ENCODE peak calls at places on chromosomes 16 and 17, in six cellular contexts. P is IMR-90, H is H1, K is H9, G is mesenchymal stem cell, C is trophoblast cell. F is an unnamed sample. For H3K4me1, the result is how much of the 10 kb centered on the place peaks cover.

GRCh38 chr17:41464682-41465081 is 2.5 kb downstream of the KRT32 start:
- DNase-seq in H (no peak), K (no peak), C (peak), P (peak), G (peak), F (no peak)

GRCh38 chr16:51971184-51971583 is 575.8 kb downstream of the TOX3 start:
- DNase-seq in K (peak), G (peak), C (no peak), H (no peak), P (peak), F (peak)

GRCh38 chr16:27759947-27760844 is 210.3 kb downstream of the KATNIP start:
- DNase-seq in C (no peak), K (no peak), H (no peak), G (no peak), P (no peak), F (no peak)

GRCh38 chr17:49676276-49676868 is 1.5 kb downstream of the SPOP start:
- DNase-seq in G (peak), C (no peak), K (no peak), P (peak), H (peak), F (peak)

GRCh38 chr16:79369796-79370195 is 230.7 kb downstream of the MAF start:
- DNase-seq in G (no peak), C (no peak), H (no peak), K (no peak), P (no peak), F (no peak)

GRCh38 chr17:78687125-78687524 is 94.9 kb downstream of the CYTH1 start:
- DNase-seq in G (no peak), K (no peak), C (no peak), P (no peak), H (no peak), F (no peak)

GRCh38 chr16:89167425-89167941 is 4.1 kb upstream of the CDH15 start:
- DNase-seq in P (peak), K (peak), H (peak), C (peak), G (peak), F (peak)

GRCh38 chr16:19884611-19885455 is at the start of gene GPRC5B:
- DNase-seq in G (peak), H (peak), C (peak), P (peak), K (peak), F (no peak)

GRCh38 chr16:79932564-79932963 is 332.0 kb upstream of the MAF start:
- DNase-seq in G (no peak), P (no peak), K (no peak), H (no peak), C (no peak), F (no peak)

GRCh38 chr17:53626286-53626685 is 196.4 kb upstream of the KIF2B start:
- DNase-seq in G (peak), H (no peak), P (peak), C (no peak), K (no peak), F (no peak)

GRCh38 chr17:33819539-33819938 is 435.5 kb upstream of the CCL2 start:
- DNase-seq in C (no peak), G (no peak), H (no peak), K (no peak), P (no peak), F (no peak)

GRCh38 chr17:36728030-36728991 is 126.9 kb downstream of the MRM1 start:
- DNase-seq in G (no peak), H (no peak), C (no peak), K (no peak), P (no peak), F (no peak)

GRCh38 chr16:3149630-3150345 is 15.0 kb downstream of the ZNF213 start:
- DNase-seq in K (peak), G (peak), H (peak), P (peak), C (peak), F (peak)

GRCh38 chr17:10398352-10398751 is 23.4 kb downstream of the MYH8 start:
- DNase-seq in C (no peak), H (peak), G (no peak), P (no peak), K (peak), F (no peak)

GRCh38 chr17:56876766-56877179 is 37.1 kb downstream of the TRIM25 start:
- DNase-seq in H (no peak), K (no peak), C (no peak), P (no peak), G (no peak), F (no peak)

GRCh38 chr16:35188288-35189155 is 1729.1 kb downstream of the TP53TG3F start:
- DNase-seq in K (no peak), P (no peak), H (no peak), G (no peak), C (no peak), F (no peak)

GRCh38 chr17:2975469-2975958 is 87.9 kb downstream of the OR1D5 start:
- DNase-seq in G (no peak), H (no peak), P (no peak), K (peak), C (no peak), F (no peak)

GRCh38 chr17:6072157-6072556 is 2.0 kb downstream of the WSCD1 start:
- DNase-seq in G (peak), H (no peak), P (no peak), C (no peak), K (no peak), F (no peak)

GRCh38 chr16:67857547-67858233 is 10.2 kb upstream of the CENPT start:
- DNase-seq in P (peak), H (no peak), G (peak), C (peak), K (peak), F (no peak)

GRCh38 chr17:76556759-76557367 is 17.0 kb downstream of the PRCD start:
- DNase-seq in G (peak), C (peak), H (no peak), P (peak), K (peak), F (no peak)

GRCh38 chr17:15945493-15946209 is 721 bp downstream of the ADORA2B start:
- DNase-seq in C (no peak), P (peak), G (peak), H (peak), K (no peak), F (no peak)

GRCh38 chr17:27502526-27503324 is 46.5 kb downstream of the KSR1 start:
- DNase-seq in K (no peak), G (peak), P (peak), H (no peak), C (peak), F (no peak)

GRCh38 chr17:58970966-58971575 is 135.6 kb downstream of the TRIM37 start:
- DNase-seq in H (no peak), C (no peak), G (no peak), P (peak), K (no peak), F (no peak)

GRCh38 chr17:40551091-40551873 is 14.0 kb downstream of the CCR7 start:
- DNase-seq in K (no peak), H (no peak), C (no peak), G (peak), P (peak), F (no peak)

GRCh38 chr17:7721612-7722011 is 4.1 kb downstream of the DNAH2 start:
- DNase-seq in K (no peak), P (no peak), G (no peak), H (no peak), C (no peak), F (no peak)

GRCh38 chr17:61481421-61481820 is 29.2 kb downstream of the TBX4 start:
- DNase-seq in P (no peak), C (no peak), H (peak), K (peak), G (no peak), F (no peak)

GRCh38 chr16:66510711-66511614 is 39.0 kb downstream of the TK2 start:
- DNase-seq in H (no peak), G (no peak), K (no peak), P (no peak), C (no peak), F (no peak)

GRCh38 chr17:1481736-1482135 is 10.8 kb downstream of the MYO1C start:
- DNase-seq in H (no peak), K (no peak), C (no peak), P (no peak), G (no peak), F (no peak)

GRCh38 chr17:61619493-61619892 is 28.5 kb upstream of the NACA2 start:
- DNase-seq in K (no peak), C (no peak), G (no peak), P (no peak), H (no peak), F (no peak)

GRCh38 chr17:7177210-7177953 is 1.8 kb downstream of the ASGR1 start:
- DNase-seq in G (peak), K (peak), P (peak), H (peak), C (peak), F (peak)

GRCh38 chr16:15949210-15950166 is at the start of gene ABCC1:
- DNase-seq in H (peak), G (peak), P (no peak), C (no peak), K (peak), F (peak)

GRCh38 chr16:85673529-85674417 is 15.0 kb downstream of the GINS2 start:
- DNase-seq in G (no peak), P (peak), K (no peak), H (no peak), C (no peak), F (no peak)

GRCh38 chr16:50679266-50679665 is 1.8 kb downstream of the SNX20 start:
- DNase-seq in H (no peak), G (no peak), K (no peak), P (no peak), C (no peak), F (no peak)
- H3K4me1 ChIP-seq in H (under half), G (under half), K (under half), P (under half), C (under half), F (under half)

DNA sequence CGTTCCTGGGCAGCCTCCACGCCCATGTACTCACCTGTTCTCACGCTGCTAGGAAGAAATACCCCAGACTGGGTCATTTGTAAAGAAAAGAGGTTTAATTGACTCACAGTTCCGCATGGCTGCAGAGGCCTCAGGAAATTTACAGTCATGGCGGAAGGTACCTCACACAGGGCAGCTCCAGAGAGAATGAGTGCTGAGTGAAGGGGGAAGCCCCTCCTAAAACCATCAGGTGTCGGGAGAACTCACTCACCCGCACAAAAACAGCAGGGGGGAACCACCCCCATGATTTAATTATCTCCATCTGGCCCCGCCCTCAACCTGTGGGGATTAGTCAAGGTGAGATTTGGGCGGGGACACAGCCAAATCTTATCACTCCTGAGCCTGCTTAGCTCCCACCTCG is 18.2 kb downstream of the RAB40C start:
- DNase-seq in P (no peak), H (no peak), K (peak), G (no peak), C (no peak), F (no peak)
- H3K9ac ChIP-seq in P (no peak), H (no peak), K (no peak), G (no peak), C (no peak), F (no peak)

GRCh38 chr17:65208753-65209152 is 71.6 kb downstream of the RGS9 start:
- DNase-seq in C (no peak), P (no peak), G (no peak), K (no peak), H (no peak), F (no peak)

GRCh38 chr17:65202833-65203571 is 65.8 kb downstream of the RGS9 start:
- DNase-seq in H (no peak), K (no peak), G (no peak), C (no peak), P (no peak), F (no peak)

GRCh38 chr17:65204001-65204400 is 66.8 kb downstream of the RGS9 start:
- DNase-seq in C (no peak), K (no peak), P (no peak), G (no peak), H (no peak), F (no peak)

GRCh38 chr17:65205655-65206054 is 68.5 kb downstream of the RGS9 start:
- DNase-seq in P (no peak), K (no peak), H (no peak), C (no peak), G (no peak), F (no peak)
- H4K91ac ChIP-seq in P (no peak), K (no peak), H (no peak), C (no peak), G (no peak), F (no peak)

GRCh38 chr17:17851603-17852002 is 14.8 kb upstream of the SREBF1 start:
- DNase-seq in K (no peak), H (no peak), G (no peak), C (no peak), P (no peak), F (no peak)

GRCh38 chr17:17849863-17850373 is 13.1 kb upstream of the SREBF1 start:
- DNase-seq in C (no peak), P (peak), G (peak), K (peak), H (no peak), F (no peak)

GRCh38 chr17:17849147-17849820 is 12.5 kb upstream of the SREBF1 start:
- DNase-seq in G (no peak), P (no peak), K (no peak), H (no peak), C (no peak), F (no peak)

GRCh38 chr17:17848311-17848710 is 11.5 kb upstream of the SREBF1 start:
- DNase-seq in P (no peak), G (no peak), C (no peak), H (no peak), K (no peak), F (no peak)

DNA sequence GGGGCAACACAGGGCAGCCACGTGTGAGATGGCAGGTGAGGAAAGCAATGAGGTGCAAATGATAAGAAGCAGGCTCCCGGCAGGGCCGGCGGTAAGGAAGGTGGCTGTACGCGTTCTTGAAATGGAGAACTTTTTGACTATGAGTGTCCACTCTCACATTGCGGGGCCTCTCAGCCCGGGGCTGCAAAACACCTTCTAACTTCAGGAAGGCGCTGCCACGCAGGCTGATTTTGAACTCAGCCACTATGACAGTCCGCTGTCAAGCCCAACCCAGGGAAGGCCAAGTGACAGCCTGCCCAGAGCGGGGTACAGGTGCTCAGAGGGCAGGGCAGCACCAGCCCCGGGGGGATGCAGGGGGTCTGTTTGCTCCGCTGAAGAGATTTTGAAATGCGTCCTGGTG is 14.3 kb upstream of the SREBF1 start:
- DNase-seq in G (no peak), C (no peak), P (no peak), K (no peak), H (no peak), F (no peak)
- H3K4me1 ChIP-seq in G (under half), C (under half), P (under half), K (under half), H (under half), F (under half)

F was measured in neuronal stem cell.